ENCODE peak calls at places on chromosome 13, in nine cellular contexts. S, J, L, B, Z, P, Q, F and H are unnamed samples.

GRCh38 chr13:23628765-23629565 is 58.8 kb downstream of the TNFRSF19 start:
- DNase-seq in B (no peak), P (no peak), Z (no peak), L (no peak), F (no peak), Q (no peak), S (no peak), J (no peak), H (no peak)

GRCh38 chr13:23456437-23456836 is 22.9 kb upstream of the SACS start:
- DNase-seq in S (no peak), P (no peak), F (no peak), J (no peak), L (no peak), B (no peak), Q (no peak), Z (no peak), H (no peak)

GRCh38 chr13:92842145-92842544 is 384.5 kb upstream of the GPC6 start:
- DNase-seq in L (peak), F (no peak), Z (no peak), S (peak), Q (no peak), J (no peak), P (no peak), B (peak), H (no peak)

GRCh38 chr13:99484405-99484981 is 16.8 kb upstream of the TM9SF2 start:
- DNase-seq in F (no peak), L (peak), S (no peak), J (no peak), Q (no peak), B (peak), P (no peak), Z (no peak), H (no peak)

GRCh38 chr13:78060966-78061365 is 142.3 kb upstream of the EDNRB start:
- DNase-seq in J (no peak), Z (no peak), P (no peak), L (no peak), B (peak), S (peak), F (no peak), Q (no peak), H (no peak)

GRCh38 chr13:21616880-21617279 is 12.9 kb upstream of the MICU2 start:
- DNase-seq in B (peak), Z (no peak), L (no peak), Q (no peak), J (no peak), F (no peak), P (no peak), S (no peak), H (no peak)

GRCh38 chr13:112242777-112243176 is 133.4 kb upstream of the SPACA7 start:
- DNase-seq in B (no peak), S (no peak), Z (no peak), L (no peak), Q (no peak), J (no peak), P (no peak), F (no peak), H (no peak)

GRCh38 chr13:110907951-110908898 is 6.6 kb downstream of the ANKRD10 start:
- DNase-seq in F (no peak), J (no peak), B (peak), Q (peak), Z (no peak), P (no peak), L (no peak), S (peak), H (no peak)

GRCh38 chr13:113207890-113208423 is 512 bp downstream of the PCID2 start:
- DNase-seq in P (no peak), J (peak), L (peak), Q (peak), Z (no peak), B (peak), S (no peak), F (peak), H (peak)

GRCh38 chr13:78979349-78979748 is 320.4 kb upstream of the OBI1 start:
- DNase-seq in F (no peak), B (no peak), J (no peak), S (no peak), P (no peak), Z (no peak), L (no peak), Q (no peak), H (no peak)

GRCh38 chr13:39232401-39232980 is 194.2 kb downstream of the NHLRC3 start:
- DNase-seq in L (no peak), Q (no peak), J (no peak), B (no peak), F (no peak), P (no peak), S (no peak), Z (no peak), H (no peak)

GRCh38 chr13:34901577-34901976 is 40.5 kb upstream of the NBEA start:
- DNase-seq in F (no peak), P (no peak), L (no peak), Z (no peak), Q (peak), J (no peak), S (no peak), B (no peak), H (no peak)

GRCh38 chr13:93039131-93039530 is 187.5 kb upstream of the GPC6 start:
- DNase-seq in P (no peak), J (no peak), S (no peak), F (no peak), Z (no peak), B (peak), L (peak), Q (no peak), H (no peak)

GRCh38 chr13:38957794-38958592 is 32.6 kb downstream of the STOML3 start:
- DNase-seq in B (no peak), S (no peak), Q (no peak), P (no peak), Z (no peak), J (no peak), F (no peak), L (no peak), H (no peak)

GRCh38 chr13:29065142-29065541 is 245.0 kb downstream of the MTUS2 start:
- DNase-seq in F (no peak), Q (no peak), Z (no peak), B (no peak), L (no peak), S (no peak), P (no peak), J (no peak), H (peak)

GRCh38 chr13:74158028-74158427 is 23.8 kb upstream of the KLF12 start:
- DNase-seq in S (no peak), J (no peak), F (peak), Z (no peak), Q (no peak), P (no peak), B (no peak), L (peak), H (no peak)

GRCh38 chr13:45178349-45179142 is 22.3 kb downstream of the KCTD4 start:
- DNase-seq in F (no peak), Q (no peak), Z (no peak), L (peak), S (peak), B (peak), P (no peak), J (no peak), H (no peak)

GRCh38 chr13:39201075-39201630 is 162.9 kb downstream of the NHLRC3 start:
- DNase-seq in P (no peak), L (no peak), F (peak), J (no peak), S (no peak), Z (no peak), B (no peak), Q (peak), H (no peak)

GRCh38 chr13:51849145-51850101 is 4.4 kb upstream of the TMEM272 start:
- DNase-seq in J (peak), Q (peak), Z (peak), F (no peak), S (peak), B (peak), P (no peak), L (peak), H (peak)

GRCh38 chr13:36051082-36051481 is 80.1 kb downstream of the DCLK1 start:
- DNase-seq in B (no peak), F (no peak), P (no peak), J (no peak), S (no peak), L (peak), Z (no peak), Q (no peak), H (no peak)

GRCh38 chr13:113854238-113855011 is 9.5 kb downstream of the GAS6 start:
- DNase-seq in B (no peak), P (no peak), L (peak), S (no peak), F (no peak), J (peak), Z (no peak), Q (peak), H (no peak)

GRCh38 chr13:52061587-52061986 is 37.1 kb downstream of the UTP14C start:
- DNase-seq in Q (no peak), B (no peak), F (no peak), P (no peak), J (no peak), Z (no peak), L (no peak), S (peak), H (no peak)

GRCh38 chr13:114058051-114058867 is 74.2 kb downstream of the RASA3 start:
- DNase-seq in B (no peak), J (no peak), Q (no peak), Z (no peak), L (no peak), S (no peak), F (no peak), P (no peak), H (no peak)

GRCh38 chr13:88063741-88064140 is 392.6 kb downstream of the SLITRK5 start:
- DNase-seq in P (no peak), Z (no peak), L (no peak), S (no peak), F (no peak), B (no peak), Q (no peak), J (no peak), H (no peak)

GRCh38 chr13:47594833-47595232 is 406.2 kb downstream of the SUCLA2 start:
- DNase-seq in S (no peak), Q (peak), B (peak), P (no peak), Z (peak), J (no peak), F (no peak), L (peak), H (peak)

GRCh38 chr13:113089693-113090414 is 15.7 kb upstream of the F7 start:
- DNase-seq in P (no peak), Q (peak), L (no peak), Z (no peak), S (no peak), B (no peak), F (no peak), J (no peak), H (no peak)

GRCh38 chr13:42396501-42396900 is 124.5 kb downstream of the AKAP11 start:
- DNase-seq in S (no peak), B (peak), Z (no peak), Q (no peak), L (no peak), F (no peak), J (peak), P (no peak), H (peak)

GRCh38 chr13:76886005-76886291 is 257 bp downstream of the KCTD12 start:
- DNase-seq in B (no peak), P (no peak), L (no peak), Q (no peak), J (no peak), S (no peak), F (no peak), Z (no peak), H (no peak)

GRCh38 chr13:99380921-99381645 is 73.9 kb upstream of the GPR183 start:
- DNase-seq in F (no peak), L (no peak), P (no peak), Z (no peak), J (peak), Q (peak), B (no peak), S (no peak), H (peak)

GRCh38 chr13:109733550-109733949 is 52.8 kb downstream of the IRS2 start:
- DNase-seq in Q (no peak), L (no peak), Z (no peak), J (no peak), F (no peak), B (no peak), P (no peak), S (no peak), H (no peak)

GRCh38 chr13:106756446-106756845 is 188.5 kb upstream of the ARGLU1 start:
- DNase-seq in J (no peak), P (no peak), L (no peak), Z (no peak), Q (peak), S (no peak), F (peak), B (no peak), H (no peak)